ENCODE peak calls at places on chromosomes 2 and 18, in seven cellular contexts. One of them, this sample, is unnamed.

GRCh38 chr2:162118166-162119031 is 33.6 kb downstream of the GCG start:
- DNase-seq in type B pancreatic cell: no peak
- DNase-seq in mammary epithelial cell: peak
- DNase-seq in astrocyte of the spinal cord: peak
- DNase-seq in mucosa of descending colon: no peak
- DNase-seq in GM12865: no peak
- DNase-seq in fibroblast of lung: peak
- DNase-seq in this sample: no peak

GRCh38 chr2:30191831-30192271 is 39.5 kb upstream of the LBH start:
- DNase-seq in mucosa of descending colon: no peak
- DNase-seq in mammary epithelial cell: no peak
- DNase-seq in GM12865: no peak
- DNase-seq in type B pancreatic cell: no peak
- DNase-seq in fibroblast of lung: no peak
- DNase-seq in astrocyte of the spinal cord: no peak
- DNase-seq in this sample: no peak

GRCh38 chr2:218781691-218782528 is at the start of gene CYP27A1:
- DNase-seq in fibroblast of lung: peak
- DNase-seq in mammary epithelial cell: no peak
- DNase-seq in GM12865: no peak
- DNase-seq in type B pancreatic cell: peak
- DNase-seq in astrocyte of the spinal cord: peak
- DNase-seq in mucosa of descending colon: peak
- DNase-seq in this sample: peak

GRCh38 chr2:163407296-163407695 is 328.5 kb downstream of the FIGN start:
- DNase-seq in mammary epithelial cell: no peak
- DNase-seq in mucosa of descending colon: no peak
- DNase-seq in astrocyte of the spinal cord: peak
- DNase-seq in GM12865: no peak
- DNase-seq in type B pancreatic cell: no peak
- DNase-seq in fibroblast of lung: peak
- DNase-seq in this sample: no peak

GRCh38 chr2:203062126-203062525 is 47.5 kb downstream of the NBEAL1 start:
- DNase-seq in astrocyte of the spinal cord: no peak
- DNase-seq in mammary epithelial cell: no peak
- DNase-seq in GM12865: no peak
- DNase-seq in type B pancreatic cell: no peak
- DNase-seq in fibroblast of lung: peak
- DNase-seq in mucosa of descending colon: no peak
- DNase-seq in this sample: no peak

GRCh38 chr2:179558010-179558911 is 293.6 kb upstream of the SESTD1 start:
- DNase-seq in fibroblast of lung: no peak
- DNase-seq in astrocyte of the spinal cord: no peak
- DNase-seq in type B pancreatic cell: no peak
- DNase-seq in GM12865: no peak
- DNase-seq in mammary epithelial cell: no peak
- DNase-seq in mucosa of descending colon: no peak
- DNase-seq in this sample: no peak

GRCh38 chr2:162282765-162283425 is 35.6 kb downstream of the IFIH1 start:
- DNase-seq in mammary epithelial cell: no peak
- DNase-seq in GM12865: no peak
- DNase-seq in astrocyte of the spinal cord: peak
- DNase-seq in type B pancreatic cell: no peak
- DNase-seq in fibroblast of lung: no peak
- DNase-seq in mucosa of descending colon: no peak
- DNase-seq in this sample: no peak

GRCh38 chr18:49666045-49666444 is 104.2 kb downstream of the LIPG start:
- DNase-seq in mucosa of descending colon: no peak
- DNase-seq in GM12865: no peak
- DNase-seq in fibroblast of lung: peak
- DNase-seq in astrocyte of the spinal cord: peak
- DNase-seq in mammary epithelial cell: peak
- DNase-seq in type B pancreatic cell: no peak
- DNase-seq in this sample: no peak

GRCh38 chr18:35827275-35827929 is 145.1 kb upstream of the RMP24 start:
- DNase-seq in type B pancreatic cell: no peak
- DNase-seq in astrocyte of the spinal cord: no peak
- DNase-seq in mammary epithelial cell: peak
- DNase-seq in fibroblast of lung: no peak
- DNase-seq in mucosa of descending colon: no peak
- DNase-seq in GM12865: no peak
- DNase-seq in this sample: no peak

GRCh38 chr2:74290466-74291216 is 52.6 kb downstream of the SLC4A5 start:
- DNase-seq in fibroblast of lung: no peak
- DNase-seq in mucosa of descending colon: peak
- DNase-seq in type B pancreatic cell: peak
- DNase-seq in GM12865: peak
- DNase-seq in mammary epithelial cell: no peak
- DNase-seq in astrocyte of the spinal cord: no peak
- DNase-seq in this sample: no peak

GRCh38 chr2:195447353-195447975 is 209.6 kb upstream of the SLC39A10 start:
- DNase-seq in mucosa of descending colon: peak
- DNase-seq in fibroblast of lung: no peak
- DNase-seq in astrocyte of the spinal cord: no peak
- DNase-seq in mammary epithelial cell: no peak
- DNase-seq in type B pancreatic cell: no peak
- DNase-seq in GM12865: no peak
- DNase-seq in this sample: no peak

GRCh38 chr2:237122214-237122666 is 36.6 kb downstream of the COPS8 start:
- DNase-seq in type B pancreatic cell: no peak
- DNase-seq in mammary epithelial cell: peak
- DNase-seq in mucosa of descending colon: peak
- DNase-seq in GM12865: peak
- DNase-seq in fibroblast of lung: peak
- DNase-seq in astrocyte of the spinal cord: peak
- DNase-seq in this sample: peak

GRCh38 chr2:1377473-1377872 is 35.8 kb upstream of the TPO start:
- DNase-seq in mucosa of descending colon: no peak
- DNase-seq in type B pancreatic cell: no peak
- DNase-seq in astrocyte of the spinal cord: no peak
- DNase-seq in fibroblast of lung: no peak
- DNase-seq in mammary epithelial cell: no peak
- DNase-seq in GM12865: no peak
- DNase-seq in this sample: no peak

GRCh38 chr18:37156330-37156942 is 327.5 kb downstream of the KIAA1328 start:
- DNase-seq in mucosa of descending colon: no peak
- DNase-seq in astrocyte of the spinal cord: no peak
- DNase-seq in fibroblast of lung: no peak
- DNase-seq in GM12865: no peak
- DNase-seq in mammary epithelial cell: no peak
- DNase-seq in type B pancreatic cell: no peak
- DNase-seq in this sample: no peak

GRCh38 chr2:9327873-9328352 is 95.4 kb downstream of the ITGB1BP1 start:
- DNase-seq in fibroblast of lung: peak
- DNase-seq in mammary epithelial cell: no peak
- DNase-seq in astrocyte of the spinal cord: no peak
- DNase-seq in mucosa of descending colon: no peak
- DNase-seq in type B pancreatic cell: no peak
- DNase-seq in GM12865: no peak
- DNase-seq in this sample: no peak

DNA sequence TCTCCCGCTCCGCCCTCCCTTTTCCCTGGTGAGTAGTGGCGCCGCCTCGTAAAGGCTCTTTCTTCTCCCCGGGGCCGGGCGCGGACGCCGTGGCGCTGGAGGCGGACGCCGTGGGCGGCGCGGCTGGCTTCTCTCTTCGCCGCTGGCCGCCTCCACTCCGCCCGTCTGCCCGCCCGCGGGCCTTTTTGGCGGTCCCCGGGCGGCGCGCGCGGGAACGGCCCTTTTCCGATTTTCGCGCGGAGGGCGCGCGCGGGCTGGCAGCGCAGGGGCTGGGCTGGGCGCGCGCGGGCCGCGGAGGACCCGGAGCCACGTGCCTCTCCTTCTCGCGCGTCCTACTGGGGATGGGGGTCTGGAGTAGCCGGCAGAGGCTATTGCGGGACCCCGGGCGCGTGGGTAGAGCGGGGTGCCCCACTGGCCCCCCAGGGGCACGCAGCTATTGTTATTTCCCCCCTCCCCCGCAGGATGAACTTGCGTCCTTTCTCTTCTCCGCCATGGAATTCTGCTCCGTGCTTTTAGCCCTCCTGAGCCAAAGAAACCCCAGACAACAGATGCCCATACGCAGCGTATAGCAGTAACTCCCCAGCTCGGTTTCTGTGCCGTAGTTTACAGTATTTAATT is 472 bp downstream of the SLC20A1 start:
- DNase-seq in astrocyte of the spinal cord: no peak
- DNase-seq in fibroblast of lung: no peak
- DNase-seq in mucosa of descending colon: peak
- DNase-seq in GM12865: peak
- DNase-seq in type B pancreatic cell: peak
- DNase-seq in mammary epithelial cell: no peak
- DNase-seq in this sample: no peak
- TF ChIP-seq CTCF in astrocyte of the spinal cord: no peak
- TF ChIP-seq CTCF in fibroblast of lung: no peak
- TF ChIP-seq CTCF in mucosa of descending colon: no peak
- TF ChIP-seq CTCF in GM12865: no peak
- TF ChIP-seq CTCF in type B pancreatic cell: no peak
- TF ChIP-seq CTCF in mammary epithelial cell: no peak
- TF ChIP-seq CTCF in this sample: no peak

DNA sequence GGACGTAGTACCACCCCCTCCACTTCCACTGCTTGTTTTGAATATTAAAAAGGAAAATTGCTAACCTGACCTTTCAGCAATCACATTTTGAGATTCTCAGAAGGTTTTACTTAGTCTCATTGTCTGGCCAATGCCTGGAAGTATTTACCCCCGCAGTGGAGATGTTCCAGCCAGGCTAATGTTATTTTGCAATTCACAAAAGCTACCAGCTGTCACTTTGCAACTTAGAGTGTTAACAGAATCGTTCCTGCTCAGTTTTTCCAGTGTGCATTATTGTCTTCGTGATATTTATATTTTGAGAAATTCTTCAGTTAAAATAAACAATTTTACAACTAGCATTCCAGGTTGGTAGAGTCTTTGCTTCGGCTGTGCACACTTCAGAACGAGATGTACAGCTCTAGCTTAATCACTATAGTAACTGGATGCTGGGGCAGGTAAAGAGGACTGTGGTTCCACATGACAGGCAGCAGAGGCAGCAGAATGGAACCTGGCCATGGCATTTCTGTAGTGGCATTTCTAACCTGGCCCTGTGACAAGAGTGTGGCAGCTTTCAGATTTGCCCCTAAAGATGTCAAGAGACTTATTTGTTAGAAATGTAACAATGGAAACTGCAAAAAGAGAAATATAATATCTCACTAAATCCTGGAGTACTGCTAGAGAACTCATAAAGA is 85.1 kb downstream of the DTNA start:
- DNase-seq in mammary epithelial cell: no peak
- DNase-seq in GM12865: no peak
- DNase-seq in fibroblast of lung: no peak
- DNase-seq in type B pancreatic cell: no peak
- DNase-seq in mucosa of descending colon: no peak
- DNase-seq in astrocyte of the spinal cord: no peak
- DNase-seq in this sample: no peak
- TF ChIP-seq CTCF in mammary epithelial cell: no peak
- TF ChIP-seq CTCF in GM12865: no peak
- TF ChIP-seq CTCF in fibroblast of lung: no peak
- TF ChIP-seq CTCF in type B pancreatic cell: no peak
- TF ChIP-seq CTCF in mucosa of descending colon: no peak
- TF ChIP-seq CTCF in astrocyte of the spinal cord: no peak
- TF ChIP-seq CTCF in this sample: no peak

GRCh38 chr18:9546468-9546867 is 67.9 kb downstream of the PPP4R1 start:
- DNase-seq in mucosa of descending colon: no peak
- DNase-seq in mammary epithelial cell: no peak
- DNase-seq in type B pancreatic cell: no peak
- DNase-seq in astrocyte of the spinal cord: no peak
- DNase-seq in fibroblast of lung: no peak
- DNase-seq in GM12865: no peak
- DNase-seq in this sample: no peak

GRCh38 chr18:9547767-9548166 is 66.6 kb downstream of the PPP4R1 start:
- DNase-seq in GM12865: no peak
- DNase-seq in astrocyte of the spinal cord: no peak
- DNase-seq in type B pancreatic cell: no peak
- DNase-seq in mammary epithelial cell: no peak
- DNase-seq in mucosa of descending colon: no peak
- DNase-seq in fibroblast of lung: peak
- DNase-seq in this sample: no peak

GRCh38 chr18:9550413-9550812 is 63.9 kb downstream of the PPP4R1 start:
- DNase-seq in mucosa of descending colon: no peak
- DNase-seq in astrocyte of the spinal cord: no peak
- DNase-seq in GM12865: no peak
- DNase-seq in type B pancreatic cell: no peak
- DNase-seq in mammary epithelial cell: no peak
- DNase-seq in fibroblast of lung: no peak
- DNase-seq in this sample: no peak

GRCh38 chr18:9552189-9552588 is 62.2 kb downstream of the PPP4R1 start:
- DNase-seq in type B pancreatic cell: no peak
- DNase-seq in mucosa of descending colon: no peak
- DNase-seq in GM12865: no peak
- DNase-seq in fibroblast of lung: no peak
- DNase-seq in astrocyte of the spinal cord: no peak
- DNase-seq in mammary epithelial cell: no peak
- DNase-seq in this sample: no peak

DNA sequence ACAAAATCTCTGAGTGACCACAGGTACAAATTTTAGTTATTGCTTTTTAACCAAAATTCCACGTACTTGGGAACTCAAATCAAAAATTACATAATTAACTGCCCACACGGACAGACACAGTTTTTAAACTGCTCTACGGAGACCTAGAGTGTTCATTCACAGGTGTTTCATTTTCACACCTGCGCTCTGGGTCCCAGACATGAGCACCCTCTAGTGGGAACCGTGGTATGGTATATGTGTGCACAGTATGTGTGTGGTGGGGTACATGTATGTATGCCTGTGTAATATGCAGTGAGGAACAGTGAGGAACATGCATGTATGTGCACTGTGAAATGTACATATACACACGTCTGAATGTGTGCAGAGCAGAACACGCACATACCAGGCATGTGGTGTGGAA is 65.0 kb downstream of the PPP4R1 start:
- DNase-seq in mammary epithelial cell: no peak
- DNase-seq in GM12865: peak
- DNase-seq in mucosa of descending colon: peak
- DNase-seq in astrocyte of the spinal cord: no peak
- DNase-seq in fibroblast of lung: no peak
- DNase-seq in type B pancreatic cell: no peak
- DNase-seq in this sample: no peak
- TF ChIP-seq CTCF in mammary epithelial cell: no peak
- TF ChIP-seq CTCF in GM12865: peak
- TF ChIP-seq CTCF in mucosa of descending colon: no peak
- TF ChIP-seq CTCF in astrocyte of the spinal cord: peak
- TF ChIP-seq CTCF in fibroblast of lung: no peak
- TF ChIP-seq CTCF in type B pancreatic cell: no peak
- TF ChIP-seq CTCF in this sample: no peak

DNA sequence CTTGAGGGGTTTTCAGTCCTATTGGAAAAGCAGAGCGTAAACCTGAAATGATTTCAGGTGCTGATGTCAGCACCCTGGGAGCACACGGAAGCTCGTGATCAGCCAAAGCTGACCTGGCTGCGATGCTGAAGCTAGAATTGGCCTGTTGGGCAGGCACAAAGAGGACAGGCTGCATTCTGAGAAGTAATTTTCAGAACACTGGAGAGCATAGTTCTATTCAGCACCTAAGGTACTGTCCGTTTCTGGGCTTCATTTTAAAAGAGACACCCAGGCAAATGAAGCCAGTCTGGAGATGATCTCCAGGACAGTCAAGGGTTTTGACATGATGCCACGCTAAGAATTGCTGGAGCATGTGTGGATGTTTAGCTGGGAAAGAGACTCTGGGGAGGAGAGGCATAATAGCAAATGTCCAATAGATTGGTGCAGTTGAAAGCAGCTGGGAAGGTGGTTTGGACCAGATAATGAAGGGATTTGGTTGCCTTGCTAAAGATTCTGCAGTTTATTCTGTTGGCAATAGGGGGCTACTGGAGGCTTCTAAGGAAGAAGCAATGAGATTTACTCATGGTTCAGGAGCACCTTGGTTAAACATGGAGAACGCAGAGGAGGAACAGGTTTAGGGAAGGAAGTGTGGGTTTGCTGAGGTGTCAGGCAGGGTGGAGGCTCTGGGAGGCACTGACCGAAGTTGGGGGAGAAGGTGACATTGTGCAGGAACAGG is 86.6 kb downstream of the ACOXL start:
- DNase-seq in mucosa of descending colon: no peak
- DNase-seq in type B pancreatic cell: no peak
- DNase-seq in astrocyte of the spinal cord: no peak
- DNase-seq in fibroblast of lung: no peak
- DNase-seq in GM12865: no peak
- DNase-seq in mammary epithelial cell: no peak
- DNase-seq in this sample: no peak
- TF ChIP-seq CTCF in mucosa of descending colon: no peak
- TF ChIP-seq CTCF in type B pancreatic cell: peak
- TF ChIP-seq CTCF in astrocyte of the spinal cord: peak
- TF ChIP-seq CTCF in fibroblast of lung: no peak
- TF ChIP-seq CTCF in GM12865: peak
- TF ChIP-seq CTCF in mammary epithelial cell: no peak
- TF ChIP-seq CTCF in this sample: peak